ENCODE peak calls at places on chromosomes 2 and 18, in six cellular contexts. S is SHP77, W is H7, Q is HS-5, L is right cardiac atrium, H is AG04450. R is an unnamed sample.

GRCh38 chr2:101981484-101981883 is 10.3 kb upstream of the IL1R2 start:
- DNase-seq in S (no peak), W (no peak), Q (no peak), L (no peak), H (no peak), R (no peak)

GRCh38 chr2:230999477-230999876 is 3.6 kb downstream of the SPATA3 start:
- DNase-seq in S (no peak), W (no peak), Q (no peak), L (no peak), H (no peak), R (no peak)

GRCh38 chr2:145184741-145185671 is 665.1 kb upstream of the ZEB2 start:
- DNase-seq in S (no peak), W (peak; percentile 1), Q (peak; percentile 49), L (no peak), H (no peak), R (no peak)

GRCh38 chr2:189337648-189338047 is 103.6 kb upstream of the WDR75 start:
- DNase-seq in S (no peak), W (no peak), Q (no peak), L (no peak), H (peak; percentile 72), R (no peak)

GRCh38 chr18:77132369-77133050 is at the start of gene MBP:
- DNase-seq in S (peak; percentile 41), W (peak; percentile 95), Q (no peak), L (peak; percentile 83), H (no peak), R (no peak)

GRCh38 chr2:222398446-222398885 is 25.9 kb upstream of the SGPP2 start:
- DNase-seq in S (no peak), W (no peak), Q (no peak), L (no peak), H (no peak), R (no peak)

GRCh38 chr2:120904825-120905224 is 169.2 kb downstream of the GLI2 start:
- DNase-seq in S (no peak), W (no peak), Q (no peak), L (peak; percentile 68), H (no peak), R (no peak)

GRCh38 chr2:69933839-69934613 is 19.1 kb downstream of the MXD1 start:
- DNase-seq in S (no peak), W (no peak), Q (peak; percentile 63), L (no peak), H (peak; percentile 47), R (peak; percentile 78)

GRCh38 chr2:219959471-219959870 is 332.0 kb downstream of the SLC4A3 start:
- DNase-seq in S (no peak), W (no peak), Q (no peak), L (no peak), H (no peak), R (no peak)

GRCh38 chr2:122138561-122138960 is 383.1 kb downstream of the TSN start:
- DNase-seq in S (no peak), W (peak; percentile 27), Q (no peak), L (no peak), H (no peak), R (no peak)

GRCh38 chr2:143482316-143482715 is 353.1 kb downstream of the ARHGAP15 start:
- DNase-seq in S (no peak), W (no peak), Q (no peak), L (no peak), H (no peak), R (peak; percentile 19)

GRCh38 chr2:48902521-48902920 is 147.0 kb upstream of the LHCGR start:
- DNase-seq in S (no peak), W (peak; percentile 13), Q (no peak), L (no peak), H (no peak), R (no peak)

GRCh38 chr18:487371-487770 is 13.1 kb downstream of the COLEC12 start:
- DNase-seq in S (no peak), W (no peak), Q (no peak), L (no peak), H (no peak), R (no peak)

GRCh38 chr2:118012778-118013177 is 1.1 kb downstream of the CCDC93 start:
- DNase-seq in S (no peak), W (no peak), Q (no peak), L (no peak), H (no peak), R (no peak)

GRCh38 chr2:37827911-37828411 is 97.1 kb upstream of the RMDN2 start:
- DNase-seq in S (no peak), W (no peak), Q (peak; percentile 88), L (no peak), H (peak; percentile 66), R (peak; percentile 75)

GRCh38 chr2:231467016-231467545 is 2.8 kb upstream of the NCL start:
- DNase-seq in S (no peak), W (no peak), Q (no peak), L (no peak), H (no peak), R (no peak)

GRCh38 chr2:16201876-16202642 is 261.7 kb downstream of the MYCN start:
- DNase-seq in S (peak; percentile 34), W (no peak), Q (no peak), L (no peak), H (no peak), R (no peak)

GRCh38 chr2:47890711-47891368 is 15.5 kb downstream of the FBXO11 start:
- DNase-seq in S (no peak), W (no peak), Q (no peak), L (no peak), H (no peak), R (peak; percentile 40)

GRCh38 chr18:66749475-66750035 is 145.7 kb upstream of the CDH19 start:
- DNase-seq in S (no peak), W (no peak), Q (no peak), L (no peak), H (no peak), R (no peak)

GRCh38 chr2:64942693-64943092 is 46.5 kb upstream of the SLC1A4 start:
- DNase-seq in S (no peak), W (no peak), Q (no peak), L (no peak), H (no peak), R (no peak)

GRCh38 chr2:52703004-52703403 is 1064.6 kb upstream of the CHAC2 start:
- DNase-seq in S (no peak), W (no peak), Q (no peak), L (no peak), H (no peak), R (no peak)

GRCh38 chr2:9002637-9003365 is 683 bp downstream of the MBOAT2 start:
- DNase-seq in S (no peak), W (peak; percentile 72), Q (no peak), L (peak; percentile 63), H (no peak), R (no peak)

GRCh38 chr2:219178377-219179175 is 501 bp downstream of the RETREG2 start:
- DNase-seq in S (no peak), W (peak; percentile 89), Q (no peak), L (peak; percentile 88), H (no peak), R (no peak)

GRCh38 chr2:154720642-154721041 is 22.1 kb downstream of the KCNJ3 start:
- DNase-seq in S (no peak), W (no peak), Q (no peak), L (no peak), H (no peak), R (peak; percentile 18)